ENCODE peak calls at places on chromosomes 2 and 18, in five cellular contexts. One of them, this sample, is unnamed.

GRCh38 chr18:79458131-79458838 is 62.6 kb downstream of the NFATC1 start:
- DNase-seq in A549: peak; percentile 44
- DNase-seq in H1: no peak
- DNase-seq in HepG2: peak; percentile 43
- DNase-seq in SK-N-SH: no peak
- DNase-seq in this sample: peak; percentile 48

GRCh38 chr2:168272225-168272624 is 24.8 kb upstream of the STK39 start:
- DNase-seq in A549: peak; percentile 35
- DNase-seq in H1: no peak
- DNase-seq in HepG2: peak; percentile 97
- DNase-seq in SK-N-SH: no peak
- DNase-seq in this sample: peak; percentile 15

GRCh38 chr2:102119255-102119654 is 23.3 kb upstream of the IL1R1 start:
- DNase-seq in A549: no peak
- DNase-seq in H1: no peak
- DNase-seq in HepG2: no peak
- DNase-seq in SK-N-SH: no peak
- DNase-seq in this sample: no peak

GRCh38 chr18:944440-944839 is 39.8 kb downstream of the ADCYAP1 start:
- DNase-seq in A549: no peak
- DNase-seq in H1: no peak
- DNase-seq in HepG2: no peak
- DNase-seq in SK-N-SH: no peak
- DNase-seq in this sample: no peak

GRCh38 chr2:21135585-21135984 is 11.8 kb downstream of the TDRD15 start:
- DNase-seq in A549: no peak
- DNase-seq in H1: no peak
- DNase-seq in HepG2: no peak
- DNase-seq in SK-N-SH: no peak
- DNase-seq in this sample: no peak

GRCh38 chr2:149470046-149470445 is 117.5 kb downstream of the MMADHC start:
- DNase-seq in A549: no peak
- DNase-seq in H1: no peak
- DNase-seq in HepG2: no peak
- DNase-seq in SK-N-SH: no peak
- DNase-seq in this sample: no peak

GRCh38 chr2:138267161-138267901 is 234.2 kb upstream of the SPOPL start:
- DNase-seq in A549: no peak
- DNase-seq in H1: no peak
- DNase-seq in HepG2: no peak
- DNase-seq in SK-N-SH: no peak
- DNase-seq in this sample: no peak

GRCh38 chr2:232441147-232441651 is 14.8 kb upstream of the ALPI start:
- DNase-seq in A549: no peak
- DNase-seq in H1: no peak
- DNase-seq in HepG2: no peak
- DNase-seq in SK-N-SH: peak; percentile 11
- DNase-seq in this sample: no peak

GRCh38 chr2:135009339-135009738 is 37.9 kb downstream of the MAP3K19 start:
- DNase-seq in A549: no peak
- DNase-seq in H1: no peak
- DNase-seq in HepG2: no peak
- DNase-seq in SK-N-SH: no peak
- DNase-seq in this sample: no peak

GRCh38 chr2:176156959-176157498 is at the start of gene HOXD3:
- DNase-seq in A549: no peak
- DNase-seq in H1: no peak
- DNase-seq in HepG2: no peak
- DNase-seq in SK-N-SH: peak; percentile 84
- DNase-seq in this sample: no peak

GRCh38 chr2:127081826-127082633 is 24.9 kb downstream of the BIN1 start:
- DNase-seq in A549: no peak
- DNase-seq in H1: no peak
- DNase-seq in HepG2: no peak
- DNase-seq in SK-N-SH: no peak
- DNase-seq in this sample: no peak

GRCh38 chr2:16746833-16747232 is 81.2 kb upstream of the CYRIA start:
- DNase-seq in A549: no peak
- DNase-seq in H1: no peak
- DNase-seq in HepG2: no peak
- DNase-seq in SK-N-SH: no peak
- DNase-seq in this sample: no peak

GRCh38 chr2:201930831-201931230 is 102.8 kb upstream of the FZD7 start:
- DNase-seq in A549: no peak
- DNase-seq in H1: no peak
- DNase-seq in HepG2: no peak
- DNase-seq in SK-N-SH: no peak
- DNase-seq in this sample: no peak

GRCh38 chr2:209368924-209369323 is 54.9 kb upstream of the MAP2 start:
- DNase-seq in A549: peak; percentile 83
- DNase-seq in H1: no peak
- DNase-seq in HepG2: peak; percentile 54
- DNase-seq in SK-N-SH: no peak
- DNase-seq in this sample: peak; percentile 97

GRCh38 chr2:30195011-30195410 is 36.3 kb upstream of the LBH start:
- DNase-seq in A549: no peak
- DNase-seq in H1: no peak
- DNase-seq in HepG2: no peak
- DNase-seq in SK-N-SH: no peak
- DNase-seq in this sample: no peak
- TF ChIP-seq MAX in A549: no peak
- TF ChIP-seq MAX in H1: no peak
- TF ChIP-seq MAX in HepG2: no peak
- TF ChIP-seq MAX in SK-N-SH: no peak
- TF ChIP-seq MAX in this sample: no peak

GRCh38 chr2:80361904-80362303 is 57.4 kb upstream of the LRRTM1 start:
- DNase-seq in A549: no peak
- DNase-seq in H1: no peak
- DNase-seq in HepG2: no peak
- DNase-seq in SK-N-SH: no peak
- DNase-seq in this sample: no peak

GRCh38 chr2:80363330-80363729 is 58.8 kb upstream of the LRRTM1 start:
- DNase-seq in A549: no peak
- DNase-seq in H1: no peak
- DNase-seq in HepG2: no peak
- DNase-seq in SK-N-SH: no peak
- DNase-seq in this sample: no peak

GRCh38 chr2:80363951-80364350 is 59.4 kb upstream of the LRRTM1 start:
- DNase-seq in A549: no peak
- DNase-seq in H1: no peak
- DNase-seq in HepG2: no peak
- DNase-seq in SK-N-SH: no peak
- DNase-seq in this sample: no peak

GRCh38 chr2:80365762-80366161 is 61.2 kb upstream of the LRRTM1 start:
- DNase-seq in A549: no peak
- DNase-seq in H1: no peak
- DNase-seq in HepG2: no peak
- DNase-seq in SK-N-SH: peak; percentile 28
- DNase-seq in this sample: no peak

DNA sequence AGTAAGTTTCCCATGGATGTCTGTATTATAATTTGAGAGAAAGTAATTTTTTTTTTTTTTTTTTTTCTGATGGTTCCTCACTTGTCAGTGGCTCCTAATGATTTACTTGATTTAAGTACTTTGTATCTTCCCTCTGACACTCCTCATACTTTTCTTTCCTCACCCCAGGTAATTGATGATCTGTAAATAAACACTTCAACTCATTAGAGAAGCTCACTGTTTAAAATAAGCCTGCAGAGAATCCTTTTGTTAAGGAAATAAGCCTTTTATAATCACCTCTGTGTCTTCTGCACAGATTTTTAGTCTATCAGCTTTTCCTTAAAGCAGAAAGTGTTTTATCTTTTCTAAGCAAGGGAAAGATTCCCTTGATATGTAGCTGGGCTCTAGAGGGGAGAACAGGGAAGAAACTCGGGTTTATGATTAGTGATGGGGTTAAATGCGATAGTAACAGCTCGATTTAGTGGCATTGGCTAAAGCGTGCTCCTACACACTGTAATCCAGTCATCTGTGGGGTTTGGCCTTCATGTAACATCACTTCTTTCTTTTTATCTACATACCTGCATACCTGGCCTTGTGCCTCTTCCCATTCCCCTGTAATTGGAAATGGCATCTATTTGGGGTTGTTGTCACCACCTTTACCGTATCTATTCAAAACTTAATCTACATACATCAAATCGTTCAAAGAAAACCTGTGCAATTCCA is 60.1 kb upstream of the LRRTM1 start:
- DNase-seq in A549: no peak
- DNase-seq in H1: no peak
- DNase-seq in HepG2: no peak
- DNase-seq in SK-N-SH: no peak
- DNase-seq in this sample: no peak
- H3K4me1 ChIP-seq in A549: no peaks in the 10 kb centered on the region
- H3K4me1 ChIP-seq in H1: peaks cover 10% of the 10 kb centered on the region
- H3K4me1 ChIP-seq in HepG2: no peaks in the 10 kb centered on the region
- H3K4me1 ChIP-seq in SK-N-SH: peaks cover 16% of the 10 kb centered on the region
- H3K4me1 ChIP-seq in this sample: no peaks in the 10 kb centered on the region

DNA sequence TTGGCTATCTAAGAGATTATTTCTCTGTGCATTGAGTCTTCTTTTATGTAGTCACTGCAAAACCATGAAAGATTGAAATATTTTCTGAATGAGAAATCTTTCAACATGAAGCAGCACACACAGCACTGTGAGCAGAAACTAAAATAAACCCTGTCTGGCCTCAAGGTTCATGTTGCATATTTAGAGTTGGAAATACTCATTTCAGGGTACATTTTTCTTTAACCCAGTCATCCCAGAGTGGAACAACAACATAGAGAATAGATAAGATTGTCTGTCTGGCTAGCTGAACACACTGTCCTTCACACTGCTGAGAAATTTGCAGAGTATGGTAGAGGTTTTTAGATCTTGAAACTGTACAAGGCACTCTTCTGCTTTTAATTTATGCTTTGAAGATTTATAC is 24.8 kb upstream of the FN1 start:
- DNase-seq in A549: no peak
- DNase-seq in H1: no peak
- DNase-seq in HepG2: peak; percentile 89
- DNase-seq in SK-N-SH: no peak
- DNase-seq in this sample: no peak
- TF ChIP-seq MAX in A549: no peak
- TF ChIP-seq MAX in H1: no peak
- TF ChIP-seq MAX in HepG2: no peak
- TF ChIP-seq MAX in SK-N-SH: peak; percentile 73
- TF ChIP-seq MAX in this sample: no peak

DNA sequence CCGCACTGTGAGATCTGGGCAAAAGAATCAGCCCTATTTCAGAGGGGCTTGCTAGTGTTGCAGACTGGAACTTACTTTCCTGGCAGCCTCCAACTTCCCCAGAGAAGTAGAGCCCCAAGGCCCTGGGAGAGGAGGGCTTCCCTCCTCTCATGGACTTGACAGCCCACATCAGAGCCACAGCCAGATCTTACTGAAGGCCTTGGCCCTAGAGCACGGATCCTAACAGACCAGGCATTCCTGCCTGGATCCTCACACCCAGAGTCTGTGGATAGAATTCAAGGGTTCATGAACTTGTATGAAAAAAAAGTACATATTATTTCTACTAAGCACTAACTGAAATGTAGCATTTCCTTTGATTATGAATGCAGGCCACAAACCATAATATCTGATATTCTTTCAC is 8.3 kb downstream of the WIPF1 start:
- DNase-seq in A549: no peak
- DNase-seq in H1: no peak
- DNase-seq in HepG2: no peak
- DNase-seq in SK-N-SH: no peak
- DNase-seq in this sample: no peak
- H3K4me1 ChIP-seq in A549: peaks cover 16% of the 10 kb centered on the region
- H3K4me1 ChIP-seq in H1: peaks cover 20% of the 10 kb centered on the region
- H3K4me1 ChIP-seq in HepG2: no peaks in the 10 kb centered on the region
- H3K4me1 ChIP-seq in SK-N-SH: peaks cover 72% of the 10 kb centered on the region
- H3K4me1 ChIP-seq in this sample: no peaks in the 10 kb centered on the region

GRCh38 chr2:240762249-240762648 is 57.8 kb downstream of the KIF1A start:
- DNase-seq in A549: no peak
- DNase-seq in H1: no peak
- DNase-seq in HepG2: no peak
- DNase-seq in SK-N-SH: no peak
- DNase-seq in this sample: no peak
- TF ChIP-seq MAX in A549: no peak
- TF ChIP-seq MAX in H1: no peak
- TF ChIP-seq MAX in HepG2: no peak
- TF ChIP-seq MAX in SK-N-SH: no peak
- TF ChIP-seq MAX in this sample: no peak

GRCh38 chr2:157427922-157428303 is 16.0 kb downstream of the CYTIP start:
- DNase-seq in A549: no peak
- DNase-seq in H1: no peak
- DNase-seq in HepG2: no peak
- DNase-seq in SK-N-SH: no peak
- DNase-seq in this sample: no peak
- H3K4me1 ChIP-seq in A549: no peaks in the 10 kb centered on the region
- H3K4me1 ChIP-seq in H1: no peaks in the 10 kb centered on the region
- H3K4me1 ChIP-seq in HepG2: no peaks in the 10 kb centered on the region
- H3K4me1 ChIP-seq in SK-N-SH: no peaks in the 10 kb centered on the region
- H3K4me1 ChIP-seq in this sample: no peaks in the 10 kb centered on the region

DNA sequence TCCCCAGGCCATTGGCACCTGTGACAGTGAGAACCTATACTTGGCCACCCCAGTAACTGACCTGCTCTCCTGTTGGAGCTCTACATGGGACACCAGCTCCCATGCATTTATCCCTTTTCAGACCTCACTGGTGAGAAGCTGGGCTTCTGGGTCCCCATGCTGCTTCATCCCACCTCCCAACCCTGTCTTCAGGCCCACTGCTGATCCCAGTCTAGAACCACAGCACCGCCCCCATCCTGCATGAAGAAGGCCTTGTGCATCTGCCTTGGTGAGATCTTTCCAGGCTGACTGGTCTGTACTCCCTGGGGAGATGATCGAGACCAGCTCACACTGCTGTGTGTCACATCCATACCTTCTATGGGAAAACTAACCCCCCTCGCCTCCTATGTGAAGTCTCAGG is 22.7 kb downstream of the TTC32 start:
- DNase-seq in A549: no peak
- DNase-seq in H1: peak; percentile 24
- DNase-seq in HepG2: no peak
- DNase-seq in SK-N-SH: no peak
- DNase-seq in this sample: no peak
- TF ChIP-seq MAX in A549: no peak
- TF ChIP-seq MAX in H1: no peak
- TF ChIP-seq MAX in HepG2: no peak
- TF ChIP-seq MAX in SK-N-SH: no peak
- TF ChIP-seq MAX in this sample: no peak

This sample was measured in HCT116.